ENCODE peak calls at places on chromosomes 16 and 17, in five cellular contexts. U, L, S, Z and P are unnamed samples.

GRCh38 chr17:2137342-2138098 is 82.6 kb downstream of the HIC1 start:
- DNase-seq in U (no peak), L (peak; percentile 71), S (no peak), Z (no peak), P (no peak)

GRCh38 chr17:73748521-73748920 is 104.3 kb upstream of the SDK2 start:
- DNase-seq in U (no peak), L (no peak), S (no peak), Z (no peak), P (no peak)

GRCh38 chr17:74771319-74771914 is 4.7 kb downstream of the NAT9 start:
- DNase-seq in U (no peak), L (no peak), S (no peak), Z (no peak), P (no peak)

GRCh38 chr17:45225051-45225700 is 3.5 kb downstream of the FMNL1 start:
- DNase-seq in U (no peak), L (no peak), S (no peak), Z (no peak), P (peak; percentile 52)

GRCh38 chr16:23557779-23558330 is 328 bp downstream of the UBFD1 start:
- DNase-seq in U (peak; percentile 35), L (peak; percentile 33), S (peak; percentile 63), Z (peak; percentile 26), P (no peak)

GRCh38 chr16:82049484-82049883 is 14.4 kb downstream of the HSD17B2 start:
- DNase-seq in U (no peak), L (no peak), S (no peak), Z (no peak), P (no peak)

GRCh38 chr16:57041182-57042156 is 50.9 kb upstream of the CPNE2 start:
- DNase-seq in U (peak; percentile 89), L (no peak), S (no peak), Z (peak; percentile 77), P (peak; percentile 82)

GRCh38 chr17:42517516-42517915 is 18.5 kb upstream of the NAGLU start:
- DNase-seq in U (peak; percentile 88), L (peak; percentile 96), S (peak; percentile 83), Z (peak; percentile 70), P (peak; percentile 75)